ENCODE peak calls at places on chromosomes 6 and 20, in eight cellular contexts. I, B, P, N, U, T, M and V are unnamed samples.

GRCh38 chr20:57611605-57612311 is 8.5 kb downstream of the ZBP1 start:
- DNase-seq in P (no peak), T (no peak), U (no peak), I (no peak), B (no peak), N (peak), M (no peak), V (peak)

GRCh38 chr6:106751501-106752252 is 122.3 kb downstream of the QRSL1 start:
- DNase-seq in M (no peak), B (no peak), T (no peak), U (no peak), P (no peak), N (no peak), I (no peak), V (no peak)

GRCh38 chr6:127855542-127856159 is 45.2 kb downstream of the THEMIS start:
- DNase-seq in N (peak), P (peak), I (peak), U (peak), M (no peak), B (no peak), T (no peak), V (peak)

GRCh38 chr6:123802351-123802696 is 1.3 kb upstream of the NKAIN2 start:
- DNase-seq in B (no peak), I (no peak), T (no peak), U (no peak), N (no peak), M (no peak), P (no peak), V (no peak)

GRCh38 chr20:9043364-9043763 is 25.5 kb upstream of the PLCB4 start:
- DNase-seq in U (no peak), N (no peak), P (no peak), T (no peak), M (no peak), B (no peak), I (no peak), V (no peak)

GRCh38 chr20:19913927-19914614 is 103.1 kb upstream of the NAA20 start:
- DNase-seq in T (no peak), N (no peak), U (peak), B (no peak), M (no peak), I (no peak), P (no peak), V (no peak)

GRCh38 chr6:97813881-97814280 is 530.9 kb upstream of the MMS22L start:
- DNase-seq in I (no peak), B (no peak), M (no peak), P (no peak), N (no peak), T (no peak), U (no peak), V (no peak)

GRCh38 chr6:146990821-146991798 is 213.1 kb upstream of the STXBP5 start:
- DNase-seq in M (no peak), T (no peak), B (no peak), I (no peak), N (no peak), U (peak), P (peak), V (no peak)

GRCh38 chr6:41548098-41548840 is 2.1 kb downstream of the FOXP4 start:
- DNase-seq in M (peak), B (no peak), U (no peak), I (no peak), P (no peak), N (no peak), T (no peak), V (no peak)

GRCh38 chr6:6808915-6809314 is 220.4 kb downstream of the LY86 start:
- DNase-seq in M (no peak), I (no peak), U (no peak), N (no peak), P (no peak), B (no peak), T (no peak), V (no peak)

GRCh38 chr6:168158280-168158979 is 79.4 kb upstream of the FRMD1 start:
- DNase-seq in M (no peak), N (no peak), P (no peak), T (no peak), U (no peak), B (no peak), I (peak), V (no peak)

GRCh38 chr6:146670161-146670560 is 71.4 kb downstream of the ADGB start:
- DNase-seq in I (peak), N (no peak), U (no peak), M (no peak), B (no peak), P (no peak), T (no peak), V (no peak)

GRCh38 chr20:59888050-59888449 is 45.4 kb downstream of the SYCP2 start:
- DNase-seq in T (no peak), N (no peak), M (no peak), B (no peak), U (no peak), P (no peak), I (no peak), V (no peak)

GRCh38 chr6:17448165-17448564 is 54.8 kb downstream of the CAP2 start:
- DNase-seq in U (peak), P (peak), N (no peak), M (no peak), I (no peak), B (no peak), T (no peak), V (no peak)

GRCh38 chr6:45969026-45969425 is 46.6 kb downstream of the CLIC5 start:
- DNase-seq in B (no peak), M (no peak), P (no peak), N (no peak), U (no peak), T (no peak), I (no peak), V (no peak)

GRCh38 chr6:1334725-1335124 is 22.8 kb downstream of the FOXQ1 start:
- DNase-seq in I (no peak), B (no peak), T (no peak), U (no peak), M (no peak), P (no peak), N (no peak), V (no peak)

GRCh38 chr20:24993337-24994185 is 1.0 kb upstream of the APMAP start:
- DNase-seq in P (peak), T (peak), N (peak), M (peak), B (no peak), U (peak), I (peak), V (no peak)

GRCh38 chr20:62768815-62769287 is 27.4 kb upstream of the MRGBP start:
- DNase-seq in N (no peak), T (no peak), M (no peak), U (no peak), B (no peak), P (peak), I (peak), V (no peak)

GRCh38 chr20:2164421-2164820 is 62.8 kb downstream of the STK35 start:
- DNase-seq in M (no peak), T (no peak), N (no peak), B (no peak), P (no peak), I (no peak), U (no peak), V (no peak)

GRCh38 chr6:50720623-50721022 is 7.3 kb downstream of the TFAP2D start:
- DNase-seq in N (no peak), T (no peak), M (no peak), P (no peak), B (no peak), U (peak), I (peak), V (no peak)